ENCODE peak calls at places on chromosomes 1 and 21, in nine cellular contexts. D, S, G, J, L, F, T, Q and E are unnamed samples.

GRCh38 chr1:55249646-55250398 is 34.7 kb upstream of the USP24 start:
- DNase-seq in G (no peak), S (no peak), T (no peak), L (no peak), F (no peak), J (no peak), Q (peak; percentile 41), D (no peak), E (no peak)

GRCh38 chr1:211287218-211287617 is 28.1 kb downstream of the RCOR3 start:
- DNase-seq in L (no peak), F (no peak), J (no peak), G (no peak), D (no peak), S (no peak), Q (no peak), T (no peak), E (no peak)

GRCh38 chr21:28431527-28432200 is 561.0 kb downstream of the LTN1 start:
- DNase-seq in T (no peak), L (no peak), D (no peak), S (no peak), Q (no peak), F (no peak), G (no peak), J (no peak), E (no peak)

GRCh38 chr1:193392686-193393085 is 206.3 kb upstream of the B3GALT2 start:
- DNase-seq in S (no peak), D (no peak), G (no peak), J (no peak), F (no peak), T (no peak), Q (no peak), L (no peak), E (no peak)

GRCh38 chr1:31765041-31765467 is 914 bp upstream of the ADGRB2 start:
- DNase-seq in G (peak; percentile 59), Q (no peak), F (no peak), J (no peak), L (no peak), S (no peak), D (peak; percentile 61), T (no peak), E (no peak)

GRCh38 chr1:240517891-240518290 is 94.1 kb downstream of the GREM2 start:
- DNase-seq in G (no peak), F (no peak), Q (no peak), L (no peak), J (no peak), T (no peak), S (no peak), D (no peak), E (no peak)

GRCh38 chr1:12562955-12563576 is 54.9 kb downstream of the DHRS3 start:
- DNase-seq in J (no peak), S (no peak), L (no peak), T (no peak), G (no peak), D (no peak), Q (no peak), F (no peak), E (no peak)

GRCh38 chr1:91830242-91831131 is 55.5 kb downstream of the TGFBR3 start:
- DNase-seq in J (no peak), D (no peak), S (no peak), G (peak; percentile 96), T (peak; percentile 25), L (no peak), Q (peak; percentile 19), F (no peak), E (no peak)

GRCh38 chr1:199041173-199041914 is 402.5 kb downstream of the PTPRC start:
- DNase-seq in L (no peak), D (no peak), J (peak; percentile 36), G (no peak), F (no peak), S (no peak), Q (no peak), T (no peak), E (peak; percentile 100)

GRCh38 chr1:226082959-226083302 is 20.4 kb downstream of the H3-3A start:
- DNase-seq in J (peak; percentile 21), T (no peak), L (peak; percentile 65), F (no peak), D (peak; percentile 54), G (peak; percentile 58), Q (no peak), S (no peak), E (no peak)

GRCh38 chr1:224617410-224618361 is 1.6 kb downstream of the CNIH3 start:
- DNase-seq in J (no peak), F (no peak), D (peak; percentile 27), L (no peak), G (no peak), Q (no peak), T (no peak), S (no peak), E (no peak)

GRCh38 chr1:67347688-67348472 is 40.2 kb downstream of the IL12RB2 start:
- DNase-seq in J (no peak), S (no peak), L (no peak), F (no peak), D (peak; percentile 49), Q (peak; percentile 12), T (peak; percentile 96), G (peak; percentile 75), E (no peak)

GRCh38 chr1:224080082-224080774 is 33.7 kb upstream of the FBXO28 start:
- DNase-seq in Q (no peak), L (no peak), T (peak; percentile 80), F (no peak), D (no peak), J (no peak), G (peak; percentile 61), S (no peak), E (no peak)

GRCh38 chr1:28668191-28668955 is at the start of gene GMEB1:
- DNase-seq in Q (peak; percentile 51), D (peak; percentile 85), G (peak; percentile 91), L (peak; percentile 91), F (peak; percentile 80), J (peak; percentile 93), S (peak; percentile 79), T (peak; percentile 87), E (peak; percentile 69)

GRCh38 chr1:200518524-200518923 is 102.0 kb downstream of the KIF14 start:
- DNase-seq in T (peak; percentile 26), L (no peak), Q (no peak), F (no peak), G (no peak), S (no peak), J (no peak), D (no peak), E (no peak)

GRCh38 chr1:117059334-117059677 is 820 bp upstream of the TTF2 start:
- DNase-seq in S (peak; percentile 27), L (peak; percentile 73), T (peak; percentile 49), J (no peak), F (peak; percentile 54), G (no peak), Q (no peak), D (peak; percentile 29), E (peak; percentile 22)